ENCODE peak calls at places on chromosomes 5 and 9, in four cellular contexts. E, D, Z and K are unnamed samples.
A peak's percentile ranks its signal among the peaks of the same experiment; 100 is the strongest.

GRCh38 chr5:18037718-18038117 is 403.5 kb downstream of the TAF11L14 start:
- DNase-seq in E (no peak), D (no peak), Z (no peak), K (no peak)

GRCh38 chr5:156474251-156474650 is 147.3 kb downstream of the SGCD start:
- DNase-seq in E (no peak), D (peak; percentile 71), Z (peak; percentile 66), K (no peak)

GRCh38 chr9:111902396-111903147 is 6.0 kb downstream of the UGCG start:
- DNase-seq in E (no peak), D (no peak), Z (no peak), K (no peak)

GRCh38 chr5:173321886-173322285 is 6.3 kb downstream of the STC2 start:
- DNase-seq in E (no peak), D (no peak), Z (no peak), K (no peak)

GRCh38 chr9:98357921-98358535 is 102.6 kb upstream of the TBC1D2 start:
- DNase-seq in E (no peak), D (no peak), Z (no peak), K (no peak)

GRCh38 chr5:11918463-11919045 is 14.3 kb upstream of the CTNND2 start:
- DNase-seq in E (no peak), D (no peak), Z (no peak), K (no peak)

GRCh38 chr5:139638736-139639618 is 9.2 kb upstream of the CXXC5 start:
- DNase-seq in E (no peak), D (no peak), Z (peak; percentile 46), K (no peak)

GRCh38 chr9:126694206-126695081 is 80.7 kb downstream of the LMX1B start:
- DNase-seq in E (no peak), D (no peak), Z (no peak), K (peak; percentile 45)

GRCh38 chr5:65394078-65394477 is 87.6 kb downstream of the ADAMTS6 start:
- DNase-seq in E (no peak), D (peak; percentile 35), Z (peak; percentile 94), K (peak; percentile 42)

GRCh38 chr5:76958976-76959767 is 6.3 kb downstream of the CRHBP start:
- DNase-seq in E (no peak), D (no peak), Z (no peak), K (no peak)

GRCh38 chr5:76472338-76473336 is 69.6 kb downstream of the IQGAP2 start:
- DNase-seq in E (no peak), D (no peak), Z (no peak), K (no peak)

GRCh38 chr9:113581865-113582697 is 118.6 kb downstream of the RGS3 start:
- DNase-seq in E (no peak), D (peak; percentile 75), Z (peak; percentile 93), K (peak; percentile 89)

GRCh38 chr9:98502976-98503325 is 205.8 kb downstream of the GABBR2 start:
- DNase-seq in E (no peak), D (peak; percentile 26), Z (no peak), K (peak; percentile 76)

GRCh38 chr5:84688566-84688965 is 303.9 kb upstream of the EDIL3 start:
- DNase-seq in E (no peak), D (no peak), Z (no peak), K (no peak)

GRCh38 chr5:53291528-53291927 is 182.0 kb upstream of the MOCS2 start:
- DNase-seq in E (no peak), D (no peak), Z (no peak), K (no peak)

GRCh38 chr9:114069476-114070187 is 8.5 kb downstream of the AMBP start:
- DNase-seq in E (no peak), D (no peak), Z (peak; percentile 23), K (peak; percentile 30)

GRCh38 chr5:114360816-114361723 is 800 bp upstream of the KCNN2 start:
- DNase-seq in E (peak; percentile 72), D (peak; percentile 22), Z (no peak), K (peak; percentile 64)

GRCh38 chr5:89128097-89128496 is 245.1 kb upstream of the MEF2C start:
- DNase-seq in E (no peak), D (no peak), Z (no peak), K (no peak)

GRCh38 chr9:32550609-32551490 is 1.3 kb upstream of the SMIM27 start:
- DNase-seq in E (peak; percentile 95), D (peak; percentile 94), Z (peak; percentile 96), K (peak; percentile 93)

GRCh38 chr9:68678430-68678829 is 26.6 kb upstream of the PIP5K1B start:
- DNase-seq in E (no peak), D (no peak), Z (no peak), K (no peak)

GRCh38 chr9:76023715-76024195 is 133.3 kb downstream of the PCSK5 start:
- DNase-seq in E (no peak), D (no peak), Z (no peak), K (no peak)

GRCh38 chr5:124659798-124660197 is 86.6 kb downstream of the ZNF608 start:
- DNase-seq in E (no peak), D (no peak), Z (no peak), K (no peak)

GRCh38 chr5:172443441-172444109 is 10.8 kb downstream of the SH3PXD2B start:
- DNase-seq in E (no peak), D (peak; percentile 83), Z (peak; percentile 92), K (no peak)

GRCh38 chr9:69444021-69444420 is 119.0 kb downstream of the ENTREP1 start:
- DNase-seq in E (no peak), D (no peak), Z (no peak), K (peak; percentile 8)

GRCh38 chr9:98615633-98616032 is 93.1 kb downstream of the GABBR2 start:
- DNase-seq in E (no peak), D (no peak), Z (no peak), K (no peak)

GRCh38 chr9:84671651-84672467 is 2.3 kb downstream of the NTRK2 start:
- DNase-seq in E (no peak), D (no peak), Z (no peak), K (no peak)

GRCh38 chr9:84673806-84674205 is 4.3 kb downstream of the NTRK2 start:
- DNase-seq in E (no peak), D (no peak), Z (no peak), K (no peak)

GRCh38 chr5:72767289-72768010 is 49.0 kb upstream of the TNPO1 start:
- DNase-seq in E (no peak), D (no peak), Z (no peak), K (no peak)

GRCh38 chr5:76867827-76868693 is 18.2 kb downstream of the S100Z start:
- DNase-seq in E (peak; percentile 47), D (peak; percentile 58), Z (no peak), K (no peak)

GRCh38 chr9:121674952-121675351 is 23.5 kb downstream of the DAB2IP start:
- DNase-seq in E (no peak), D (no peak), Z (no peak), K (no peak)

GRCh38 chr9:112332272-112332671 is 1.1 kb downstream of the PTBP3 start:
- DNase-seq in E (no peak), D (no peak), Z (no peak), K (no peak)

GRCh38 chr5:173630724-173631365 is 14.4 kb upstream of the BOD1 start:
- DNase-seq in E (no peak), D (no peak), Z (no peak), K (no peak)

GRCh38 chr5:72440207-72440638 is 67.0 kb downstream of the ZNF366 start:
- DNase-seq in E (no peak), D (no peak), Z (no peak), K (no peak)

DNA sequence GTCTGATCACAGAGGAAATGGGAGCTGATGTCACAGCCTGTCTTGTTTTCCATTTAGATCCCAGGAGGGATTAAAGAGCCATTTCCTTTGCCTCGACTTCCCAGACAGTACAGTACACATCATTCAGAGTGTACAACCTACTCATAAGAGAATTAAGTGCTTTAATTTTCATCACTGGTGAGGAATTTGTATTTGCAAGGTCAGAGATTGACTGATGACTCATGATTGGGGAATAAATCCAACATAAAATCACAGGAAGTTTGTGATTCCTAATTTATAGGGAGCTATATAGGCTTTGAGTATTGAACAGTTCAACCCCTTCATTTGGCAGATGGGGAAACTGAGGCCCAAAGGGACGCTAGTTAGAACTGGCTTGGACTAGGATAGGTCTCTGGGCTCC is 4.1 kb upstream of the TOMM5 start:
- DNase-seq in E (no peak), D (no peak), Z (no peak), K (no peak)
- H3K27me3 ChIP-seq in E (peaks cover 10% of the 10 kb centered on the region), D (peaks cover 7% of the 10 kb centered on the region), Z (peaks cover 10% of the 10 kb centered on the region), K (peaks cover 5% of the 10 kb centered on the region)

GRCh38 chr5:157947156-157947555 is 88.2 kb upstream of the CLINT1 start:
- DNase-seq in E (no peak), D (no peak), Z (no peak), K (no peak)
- H3K36me3 ChIP-seq in E (no peaks in the 10 kb centered on the region), D (no peaks in the 10 kb centered on the region), Z (no peaks in the 10 kb centered on the region), K (no peaks in the 10 kb centered on the region)

DNA sequence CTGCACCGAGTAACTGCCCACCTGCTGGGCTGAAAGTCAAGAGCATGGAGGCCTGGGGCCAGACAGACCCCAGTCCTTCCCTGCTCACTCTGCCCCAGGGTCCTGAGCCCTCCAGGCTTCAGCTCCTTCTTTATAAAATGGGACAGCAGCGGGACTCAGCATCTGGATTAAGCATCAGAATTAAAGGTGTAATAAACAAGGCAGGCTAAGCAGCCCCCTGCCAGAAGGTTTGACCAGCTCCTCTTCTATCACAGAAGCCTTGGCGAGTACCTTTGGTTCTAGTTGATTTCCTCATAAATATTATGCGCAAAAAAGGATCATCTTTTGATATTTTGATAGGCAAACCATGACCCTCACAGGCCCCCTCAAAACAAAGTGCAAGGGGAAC is 5.3 kb downstream of the GFI1B start:
- DNase-seq in E (no peak), D (no peak), Z (no peak), K (no peak)
- H3K4me1 ChIP-seq in E (peaks cover 2% of the 10 kb centered on the region), D (peaks cover 19% of the 10 kb centered on the region), Z (no peaks in the 10 kb centered on the region), K (no peaks in the 10 kb centered on the region)

GRCh38 chr5:5140051-5141010 is at the start of gene ADAMTS16:
- DNase-seq in E (no peak), D (no peak), Z (no peak), K (no peak)

GRCh38 chr5:5139358-5140050 is 626 bp upstream of the ADAMTS16 start:
- DNase-seq in E (no peak), D (no peak), Z (no peak), K (no peak)

GRCh38 chr5:5141011-5141599 is 975 bp downstream of the ADAMTS16 start:
- DNase-seq in E (no peak), D (no peak), Z (no peak), K (no peak)

GRCh38 chr5:5144441-5144840 is 4.3 kb downstream of the ADAMTS16 start:
- DNase-seq in E (no peak), D (no peak), Z (no peak), K (no peak)

GRCh38 chr5:5141625-5142527 is 1.7 kb downstream of the ADAMTS16 start:
- DNase-seq in E (no peak), D (no peak), Z (no peak), K (no peak)
- H3K27me3 ChIP-seq in E (peaks cover 12% of the 10 kb centered on the region), D (peaks cover 69% of the 10 kb centered on the region), Z (peaks cover 30% of the 10 kb centered on the region), K (peaks cover 25% of the 10 kb centered on the region)

DNA sequence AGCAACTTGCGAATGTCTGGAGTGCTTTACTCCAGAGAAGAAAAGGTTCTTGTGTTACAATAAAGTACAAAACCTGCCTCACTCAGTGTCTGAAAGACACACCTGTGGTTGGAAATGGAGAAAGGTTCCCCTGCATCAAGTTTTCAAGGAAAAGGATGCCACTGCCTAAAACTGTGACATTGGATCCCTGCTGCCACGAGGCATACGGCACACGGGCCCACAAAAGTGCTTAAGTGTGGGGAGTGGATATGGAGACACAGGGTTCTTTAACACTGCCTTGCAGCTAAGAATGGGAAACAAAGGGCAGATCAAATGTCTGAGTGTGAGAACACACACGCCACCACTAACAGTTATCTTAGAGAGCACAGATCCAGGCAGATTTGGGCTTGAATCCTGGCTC is 75.0 kb downstream of the NIPSNAP3B start:
- DNase-seq in E (no peak), D (no peak), Z (no peak), K (no peak)
- H3K36me3 ChIP-seq in E (peaks cover 7% of the 10 kb centered on the region), D (peaks cover 69% of the 10 kb centered on the region), Z (peaks cover 78% of the 10 kb centered on the region), K (peaks cover 87% of the 10 kb centered on the region)